ENCODE peak calls at places on chromosomes 4 and X, in seven cellular contexts. G, H, X, Z, L, A and N are unnamed samples.

GRCh38 chr4:20126906-20127305 is 124.8 kb upstream of the SLIT2 start:
- DNase-seq in H (no peak), A (no peak), L (no peak), X (no peak), G (peak), Z (peak), N (peak)

GRCh38 chr4:70712150-70712549 is 9.6 kb upstream of the RUFY3 start:
- DNase-seq in X (no peak), A (no peak), Z (no peak), L (no peak), G (peak), H (no peak), N (no peak)

GRCh38 chr4:31617667-31618066 is 897.5 kb downstream of the PCDH7 start:
- DNase-seq in A (no peak), L (no peak), H (no peak), G (no peak), Z (no peak), X (no peak), N (no peak)

GRCh38 chr4:130336585-130337217 is 1240.7 kb downstream of the C4orf33 start:
- DNase-seq in Z (peak), X (no peak), A (no peak), G (peak), L (no peak), H (peak), N (peak)

GRCh38 chr4:138320030-138320429 is 77.9 kb upstream of the SLC7A11 start:
- DNase-seq in A (no peak), H (no peak), Z (no peak), G (no peak), L (no peak), X (no peak), N (no peak)

GRCh38 chrX:3176439-3176820 is 135.2 kb downstream of the ARSF start:
- DNase-seq in X (no peak), L (no peak), Z (peak), A (no peak), G (peak), H (peak), N (peak)

GRCh38 chr4:184617611-184618196 is 31.5 kb downstream of the CASP3 start:
- DNase-seq in A (no peak), L (no peak), X (no peak), H (no peak), G (no peak), Z (peak), N (no peak)

GRCh38 chr4:8653326-8654000 is 60.9 kb downstream of the CPZ start:
- DNase-seq in A (no peak), H (no peak), L (no peak), X (peak), Z (no peak), G (no peak), N (no peak)

GRCh38 chr4:123587983-123588494 is 191.4 kb downstream of the SPRY1 start:
- DNase-seq in L (no peak), A (no peak), Z (peak), H (peak), X (no peak), G (peak), N (peak)

GRCh38 chr4:154491341-154491679 is 289 bp downstream of the DCHS2 start:
- DNase-seq in G (peak), L (no peak), A (no peak), X (no peak), H (peak), Z (peak), N (peak)

GRCh38 chrX:153783378-153784013 is 2.7 kb downstream of the SRPK3 start:
- DNase-seq in G (no peak), A (no peak), X (no peak), Z (no peak), L (no peak), H (no peak), N (no peak)

GRCh38 chr4:116122131-116122530 is 963.2 kb downstream of the TRAM1L1 start:
- DNase-seq in L (no peak), H (no peak), A (no peak), G (peak), Z (no peak), X (no peak), N (no peak)

GRCh38 chr4:147581601-147582350 is 35.4 kb upstream of the TMEM184C start:
- DNase-seq in G (peak), X (no peak), L (no peak), Z (peak), A (no peak), H (no peak), N (peak)

GRCh38 chrX:82692991-82693390 is 815.1 kb upstream of the POU3F4 start:
- DNase-seq in Z (no peak), H (no peak), A (no peak), L (no peak), X (no peak), G (no peak), N (no peak)

GRCh38 chrX:137988470-137988869 is 422.5 kb downstream of the ZIC3 start:
- DNase-seq in G (no peak), X (no peak), H (no peak), Z (no peak), A (no peak), L (no peak), N (no peak)

GRCh38 chr4:28621541-28621940 is 1760.9 kb downstream of the STIM2 start:
- DNase-seq in G (peak), A (no peak), H (no peak), Z (no peak), X (no peak), L (no peak), N (peak)

GRCh38 chr4:135434936-135435335 is 1233.3 kb upstream of the PABPC4L start:
- DNase-seq in Z (peak), G (peak), H (no peak), L (no peak), X (no peak), A (no peak), N (no peak)